ENCODE peak calls at places on chromosome 3, in six cellular contexts. A is stomach, M is A549, L is suprapubic skin, B is K562, R is tibial nerve. C is an unnamed sample.

GRCh38 chr3:105868450-105868744 is 415 bp downstream of the CBLB start:
- DNase-seq in R (peak), M (peak), A (peak), L (peak), B (peak), C (peak)

GRCh38 chr3:15713364-15713763 is 84.4 kb downstream of the ANKRD28 start:
- DNase-seq in L (no peak), M (no peak), A (no peak), R (no peak), B (no peak), C (no peak)

GRCh38 chr3:195809291-195809785 is 2.4 kb downstream of the MUC4 start:
- DNase-seq in A (no peak), R (no peak), M (no peak), B (no peak), L (no peak), C (no peak)

GRCh38 chr3:58899159-58899952 is 150.5 kb downstream of the CFAP20DC start:
- DNase-seq in A (no peak), B (peak), L (no peak), R (no peak), M (no peak), C (peak)

GRCh38 chr3:129560931-129561594 is 18.1 kb downstream of the H1-8 start:
- DNase-seq in B (no peak), R (peak), M (peak), A (peak), L (peak), C (peak)

GRCh38 chr3:15875016-15875689 is 77.4 kb upstream of the ANKRD28 start:
- DNase-seq in M (no peak), R (no peak), B (no peak), A (no peak), L (no peak), C (no peak)

GRCh38 chr3:173869786-173870185 is 472.2 kb downstream of the NLGN1 start:
- DNase-seq in L (no peak), B (no peak), M (no peak), A (no peak), R (no peak), C (no peak)

GRCh38 chr3:66428733-66429132 is 72.1 kb downstream of the LRIG1 start:
- DNase-seq in A (peak), L (peak), B (no peak), R (peak), M (peak), C (peak)

GRCh38 chr3:185519021-185519420 is 20.2 kb upstream of the TMEM41A start:
- DNase-seq in R (no peak), B (no peak), A (no peak), L (no peak), M (no peak), C (no peak)
- TF ChIP-seq CTCF in R (no peak), B (no peak), A (no peak), L (no peak), M (no peak), C (no peak)

GRCh38 chr3:39166932-39167532 is 13.6 kb upstream of the CSRNP1 start:
- DNase-seq in B (no peak), R (no peak), M (peak), L (peak), A (peak), C (no peak)
- TF ChIP-seq EP300 in B (no peak), R (peak), M (no peak), L (no peak), A (no peak), C (no peak)

GRCh38 chr3:39193391-39193790 is 996 bp upstream of the XIRP1 start:
- DNase-seq in R (no peak), B (no peak), L (no peak), M (no peak), A (no peak), C (no peak)
- TF ChIP-seq CTCF in R (no peak), B (no peak), L (no peak), M (no peak), A (no peak), C (no peak)

GRCh38 chr3:85681906-85682305 is 723.1 kb downstream of the CADM2 start:
- DNase-seq in A (no peak), B (no peak), L (no peak), M (no peak), R (no peak), C (no peak)
- TF ChIP-seq EP300 in A (no peak), B (no peak), L (no peak), M (no peak), R (no peak), C (no peak)

GRCh38 chr3:23884481-23884880 is 32.3 kb downstream of the NKIRAS1 start:
- DNase-seq in R (no peak), B (peak), M (peak), A (no peak), L (no peak), C (no peak)
- TF ChIP-seq CTCF in R (no peak), B (peak), M (no peak), A (no peak), L (no peak), C (no peak)

GRCh38 chr3:57007513-57008415 is 52.7 kb upstream of the SPATA12 start:
- DNase-seq in A (peak), R (peak), M (no peak), B (peak), L (peak), C (peak)

GRCh38 chr3:57006949-57007419 is 53.5 kb upstream of the SPATA12 start:
- DNase-seq in L (no peak), M (no peak), B (peak), R (no peak), A (peak), C (no peak)

GRCh38 chr3:57009802-57010201 is 50.7 kb upstream of the SPATA12 start:
- DNase-seq in L (no peak), M (no peak), R (no peak), B (no peak), A (no peak), C (no peak)

GRCh38 chr3:57011022-57011421 is 49.4 kb upstream of the SPATA12 start:
- DNase-seq in B (no peak), A (no peak), L (no peak), M (no peak), R (no peak), C (no peak)

GRCh38 chr3:57009367-57009766 is 51.1 kb upstream of the SPATA12 start:
- DNase-seq in R (no peak), B (no peak), L (no peak), A (no peak), M (no peak), C (peak)
- TF ChIP-seq EP300 in R (no peak), B (no peak), L (no peak), A (no peak), M (no peak), C (no peak)

DNA sequence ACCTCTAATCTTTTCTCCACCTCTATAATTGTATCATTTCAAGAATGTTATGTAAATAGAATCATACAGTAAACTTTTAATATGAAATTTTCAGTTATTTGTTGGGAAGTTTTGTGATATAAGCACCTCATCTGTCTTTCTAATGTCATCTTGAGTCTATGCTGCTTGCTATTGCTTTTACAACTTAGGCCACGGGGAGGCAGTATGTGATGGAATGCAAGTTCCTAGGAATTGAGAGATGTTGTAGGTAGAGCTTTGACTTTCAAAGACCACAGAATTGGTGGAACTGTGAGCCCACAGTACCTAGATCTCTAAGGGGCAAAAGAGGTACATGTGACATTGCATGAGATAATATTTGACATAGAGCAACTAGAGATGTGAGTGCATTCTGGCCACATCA is 328.3 kb downstream of the MFSD1 start:
- DNase-seq in B (peak), L (no peak), A (no peak), R (no peak), M (peak), C (no peak)
- TF ChIP-seq CTCF in B (no peak), L (no peak), A (peak), R (no peak), M (peak), C (no peak)